ENCODE peak calls at places on chromosomes 11 and 22, in seven cellular contexts. One of them, this sample, is unnamed.

GRCh38 chr11:86174101-86175046 is 70.2 kb upstream of the EED start:
- DNase-seq in fibroblast of mammary gland: peak
- DNase-seq in glutamatergic neuron: no peak
- DNase-seq in body of pancreas: peak
- DNase-seq in cardiac muscle cell: peak
- DNase-seq in endothelial cell: no peak
- DNase-seq in spleen: no peak
- DNase-seq in this sample: no peak

GRCh38 chr22:50672471-50673230 is at the start of gene SHANK3:
- DNase-seq in body of pancreas: peak
- DNase-seq in glutamatergic neuron: no peak
- DNase-seq in cardiac muscle cell: peak
- DNase-seq in spleen: peak
- DNase-seq in fibroblast of mammary gland: no peak
- DNase-seq in endothelial cell: peak
- DNase-seq in this sample: no peak

GRCh38 chr22:36852056-36852973 is 8.5 kb upstream of the NCF4 start:
- DNase-seq in body of pancreas: no peak
- DNase-seq in glutamatergic neuron: no peak
- DNase-seq in fibroblast of mammary gland: no peak
- DNase-seq in endothelial cell: no peak
- DNase-seq in cardiac muscle cell: no peak
- DNase-seq in spleen: no peak
- DNase-seq in this sample: no peak

GRCh38 chr11:119258180-119258579 is 52.0 kb downstream of the CBL start:
- DNase-seq in glutamatergic neuron: no peak
- DNase-seq in cardiac muscle cell: no peak
- DNase-seq in body of pancreas: no peak
- DNase-seq in spleen: no peak
- DNase-seq in endothelial cell: no peak
- DNase-seq in fibroblast of mammary gland: no peak
- DNase-seq in this sample: no peak

GRCh38 chr22:44430716-44431115 is 67.3 kb downstream of the RTL6 start:
- DNase-seq in glutamatergic neuron: no peak
- DNase-seq in endothelial cell: no peak
- DNase-seq in body of pancreas: no peak
- DNase-seq in spleen: peak
- DNase-seq in fibroblast of mammary gland: no peak
- DNase-seq in cardiac muscle cell: no peak
- DNase-seq in this sample: no peak

GRCh38 chr11:17385926-17386325 is 2.5 kb downstream of the KCNJ11 start:
- DNase-seq in body of pancreas: no peak
- DNase-seq in glutamatergic neuron: no peak
- DNase-seq in endothelial cell: no peak
- DNase-seq in fibroblast of mammary gland: no peak
- DNase-seq in cardiac muscle cell: no peak
- DNase-seq in spleen: no peak
- DNase-seq in this sample: no peak

GRCh38 chr22:27120036-27120435 is 462.6 kb downstream of the MIAT start:
- DNase-seq in spleen: no peak
- DNase-seq in endothelial cell: no peak
- DNase-seq in body of pancreas: no peak
- DNase-seq in glutamatergic neuron: no peak
- DNase-seq in cardiac muscle cell: no peak
- DNase-seq in fibroblast of mammary gland: no peak
- DNase-seq in this sample: no peak

GRCh38 chr22:31055322-31056159 is 25.6 kb upstream of the SMTN start:
- DNase-seq in cardiac muscle cell: peak
- DNase-seq in body of pancreas: peak
- DNase-seq in glutamatergic neuron: peak
- DNase-seq in spleen: no peak
- DNase-seq in endothelial cell: no peak
- DNase-seq in fibroblast of mammary gland: peak
- DNase-seq in this sample: peak

GRCh38 chr11:70567680-70568503 is 169.6 kb downstream of the CTTN start:
- DNase-seq in endothelial cell: peak
- DNase-seq in glutamatergic neuron: peak
- DNase-seq in cardiac muscle cell: peak
- DNase-seq in body of pancreas: peak
- DNase-seq in fibroblast of mammary gland: peak
- DNase-seq in spleen: peak
- DNase-seq in this sample: peak

GRCh38 chr11:64675417-64676252 is 47.4 kb downstream of the NRXN2 start:
- DNase-seq in endothelial cell: no peak
- DNase-seq in cardiac muscle cell: peak
- DNase-seq in fibroblast of mammary gland: peak
- DNase-seq in glutamatergic neuron: peak
- DNase-seq in body of pancreas: peak
- DNase-seq in spleen: no peak
- DNase-seq in this sample: peak

GRCh38 chr11:102184269-102184987 is 74.2 kb downstream of the YAP1 start:
- DNase-seq in fibroblast of mammary gland: peak
- DNase-seq in glutamatergic neuron: no peak
- DNase-seq in body of pancreas: no peak
- DNase-seq in cardiac muscle cell: no peak
- DNase-seq in spleen: no peak
- DNase-seq in endothelial cell: no peak
- DNase-seq in this sample: no peak

GRCh38 chr11:36249271-36249670 is 40.0 kb downstream of the COMMD9 start:
- DNase-seq in endothelial cell: no peak
- DNase-seq in body of pancreas: no peak
- DNase-seq in glutamatergic neuron: no peak
- DNase-seq in cardiac muscle cell: peak
- DNase-seq in fibroblast of mammary gland: peak
- DNase-seq in spleen: no peak
- DNase-seq in this sample: no peak

GRCh38 chr22:25970348-25970995 is 198.8 kb upstream of the SEZ6L start:
- DNase-seq in body of pancreas: peak
- DNase-seq in cardiac muscle cell: no peak
- DNase-seq in glutamatergic neuron: no peak
- DNase-seq in fibroblast of mammary gland: no peak
- DNase-seq in spleen: no peak
- DNase-seq in endothelial cell: no peak
- DNase-seq in this sample: no peak

GRCh38 chr11:119511601-119512000 is 88.6 kb upstream of the THY1 start:
- DNase-seq in cardiac muscle cell: no peak
- DNase-seq in body of pancreas: no peak
- DNase-seq in endothelial cell: no peak
- DNase-seq in fibroblast of mammary gland: no peak
- DNase-seq in spleen: no peak
- DNase-seq in glutamatergic neuron: no peak
- DNase-seq in this sample: no peak

GRCh38 chr11:27963370-27963769 is 144.6 kb downstream of the KIF18A start:
- DNase-seq in fibroblast of mammary gland: no peak
- DNase-seq in spleen: no peak
- DNase-seq in endothelial cell: no peak
- DNase-seq in body of pancreas: no peak
- DNase-seq in cardiac muscle cell: no peak
- DNase-seq in glutamatergic neuron: no peak
- DNase-seq in this sample: no peak

GRCh38 chr11:69644071-69644961 is 3.4 kb downstream of the CCND1 start:
- DNase-seq in endothelial cell: no peak
- DNase-seq in fibroblast of mammary gland: peak
- DNase-seq in spleen: peak
- DNase-seq in glutamatergic neuron: no peak
- DNase-seq in cardiac muscle cell: peak
- DNase-seq in body of pancreas: peak
- DNase-seq in this sample: no peak

GRCh38 chr22:30420401-30421178 is 5.0 kb upstream of the MTFP1 start:
- DNase-seq in endothelial cell: no peak
- DNase-seq in body of pancreas: no peak
- DNase-seq in fibroblast of mammary gland: peak
- DNase-seq in glutamatergic neuron: no peak
- DNase-seq in cardiac muscle cell: peak
- DNase-seq in spleen: no peak
- DNase-seq in this sample: no peak

GRCh38 chr22:32016081-32016480 is 27.0 kb upstream of the SLC5A1 start:
- DNase-seq in body of pancreas: no peak
- DNase-seq in fibroblast of mammary gland: no peak
- DNase-seq in cardiac muscle cell: no peak
- DNase-seq in glutamatergic neuron: no peak
- DNase-seq in spleen: no peak
- DNase-seq in endothelial cell: no peak
- DNase-seq in this sample: no peak

GRCh38 chr22:31733580-31734079 is 16.3 kb downstream of the PRR14L start:
- DNase-seq in glutamatergic neuron: no peak
- DNase-seq in fibroblast of mammary gland: no peak
- DNase-seq in spleen: no peak
- DNase-seq in cardiac muscle cell: no peak
- DNase-seq in body of pancreas: no peak
- DNase-seq in endothelial cell: no peak
- DNase-seq in this sample: no peak

GRCh38 chr11:73862971-73863370 is 13.7 kb downstream of the COA4 start:
- DNase-seq in endothelial cell: no peak
- DNase-seq in fibroblast of mammary gland: no peak
- DNase-seq in spleen: no peak
- DNase-seq in body of pancreas: no peak
- DNase-seq in cardiac muscle cell: no peak
- DNase-seq in glutamatergic neuron: no peak
- DNase-seq in this sample: no peak

GRCh38 chr22:30234786-30235470 is 11.6 kb downstream of the LIF start:
- DNase-seq in glutamatergic neuron: no peak
- DNase-seq in spleen: no peak
- DNase-seq in cardiac muscle cell: peak
- DNase-seq in body of pancreas: peak
- DNase-seq in endothelial cell: no peak
- DNase-seq in fibroblast of mammary gland: no peak
- DNase-seq in this sample: no peak

GRCh38 chr11:123624974-123625373 is 29.4 kb downstream of the SCN3B start:
- DNase-seq in fibroblast of mammary gland: peak
- DNase-seq in glutamatergic neuron: no peak
- DNase-seq in spleen: no peak
- DNase-seq in body of pancreas: no peak
- DNase-seq in cardiac muscle cell: peak
- DNase-seq in endothelial cell: no peak
- DNase-seq in this sample: no peak

GRCh38 chr11:1460994-1461805 is 25.4 kb downstream of the MOB2 start:
- DNase-seq in cardiac muscle cell: no peak
- DNase-seq in glutamatergic neuron: no peak
- DNase-seq in fibroblast of mammary gland: peak
- DNase-seq in body of pancreas: no peak
- DNase-seq in spleen: no peak
- DNase-seq in endothelial cell: no peak
- DNase-seq in this sample: peak

GRCh38 chr22:38120359-38121110 is 10.1 kb upstream of the BAIAP2L2 start:
- DNase-seq in spleen: no peak
- DNase-seq in cardiac muscle cell: no peak
- DNase-seq in endothelial cell: no peak
- DNase-seq in fibroblast of mammary gland: no peak
- DNase-seq in body of pancreas: no peak
- DNase-seq in glutamatergic neuron: no peak
- DNase-seq in this sample: no peak

GRCh38 chr22:44583854-44584253 is 85.8 kb upstream of the RTL6 start:
- DNase-seq in endothelial cell: no peak
- DNase-seq in cardiac muscle cell: no peak
- DNase-seq in spleen: peak
- DNase-seq in glutamatergic neuron: no peak
- DNase-seq in body of pancreas: peak
- DNase-seq in fibroblast of mammary gland: no peak
- DNase-seq in this sample: no peak

GRCh38 chr11:104905271-104905670 is 7.0 kb upstream of the CASP12 start:
- DNase-seq in body of pancreas: no peak
- DNase-seq in spleen: no peak
- DNase-seq in endothelial cell: no peak
- DNase-seq in glutamatergic neuron: no peak
- DNase-seq in cardiac muscle cell: no peak
- DNase-seq in fibroblast of mammary gland: no peak
- DNase-seq in this sample: no peak
- TF ChIP-seq CTCF in body of pancreas: no peak
- TF ChIP-seq CTCF in spleen: no peak
- TF ChIP-seq CTCF in endothelial cell: peak
- TF ChIP-seq CTCF in glutamatergic neuron: no peak
- TF ChIP-seq CTCF in cardiac muscle cell: peak
- TF ChIP-seq CTCF in fibroblast of mammary gland: peak
- TF ChIP-seq CTCF in this sample: peak

GRCh38 chr11:104254347-104254746 is 90.4 kb upstream of the PDGFD start:
- DNase-seq in cardiac muscle cell: peak
- DNase-seq in fibroblast of mammary gland: peak
- DNase-seq in endothelial cell: peak
- DNase-seq in glutamatergic neuron: peak
- DNase-seq in body of pancreas: peak
- DNase-seq in spleen: no peak
- DNase-seq in this sample: peak
- TF ChIP-seq CTCF in cardiac muscle cell: peak
- TF ChIP-seq CTCF in fibroblast of mammary gland: peak
- TF ChIP-seq CTCF in endothelial cell: peak
- TF ChIP-seq CTCF in glutamatergic neuron: peak
- TF ChIP-seq CTCF in body of pancreas: peak
- TF ChIP-seq CTCF in spleen: no peak
- TF ChIP-seq CTCF in this sample: peak

GRCh38 chr11:104106136-104106754 is 57.7 kb downstream of the PDGFD start:
- DNase-seq in glutamatergic neuron: no peak
- DNase-seq in cardiac muscle cell: peak
- DNase-seq in spleen: no peak
- DNase-seq in endothelial cell: no peak
- DNase-seq in fibroblast of mammary gland: peak
- DNase-seq in body of pancreas: no peak
- DNase-seq in this sample: no peak
- TF ChIP-seq CTCF in glutamatergic neuron: no peak
- TF ChIP-seq CTCF in cardiac muscle cell: no peak
- TF ChIP-seq CTCF in spleen: no peak
- TF ChIP-seq CTCF in endothelial cell: no peak
- TF ChIP-seq CTCF in fibroblast of mammary gland: no peak
- TF ChIP-seq CTCF in body of pancreas: no peak
- TF ChIP-seq CTCF in this sample: no peak

GRCh38 chr11:126879516-126879915 is 121.1 kb downstream of the KIRREL3 start:
- DNase-seq in endothelial cell: no peak
- DNase-seq in glutamatergic neuron: no peak
- DNase-seq in body of pancreas: no peak
- DNase-seq in fibroblast of mammary gland: no peak
- DNase-seq in spleen: no peak
- DNase-seq in cardiac muscle cell: no peak
- DNase-seq in this sample: no peak

GRCh38 chr11:126871792-126872191 is 128.8 kb downstream of the KIRREL3 start:
- DNase-seq in spleen: no peak
- DNase-seq in fibroblast of mammary gland: no peak
- DNase-seq in cardiac muscle cell: no peak
- DNase-seq in endothelial cell: no peak
- DNase-seq in body of pancreas: no peak
- DNase-seq in glutamatergic neuron: no peak
- DNase-seq in this sample: no peak

GRCh38 chr11:126874276-126874675 is 126.3 kb downstream of the KIRREL3 start:
- DNase-seq in glutamatergic neuron: no peak
- DNase-seq in spleen: no peak
- DNase-seq in endothelial cell: no peak
- DNase-seq in body of pancreas: no peak
- DNase-seq in fibroblast of mammary gland: no peak
- DNase-seq in cardiac muscle cell: no peak
- DNase-seq in this sample: no peak

GRCh38 chr11:126878892-126879291 is 121.7 kb downstream of the KIRREL3 start:
- DNase-seq in body of pancreas: no peak
- DNase-seq in fibroblast of mammary gland: no peak
- DNase-seq in endothelial cell: no peak
- DNase-seq in spleen: no peak
- DNase-seq in cardiac muscle cell: no peak
- DNase-seq in glutamatergic neuron: no peak
- DNase-seq in this sample: no peak

DNA sequence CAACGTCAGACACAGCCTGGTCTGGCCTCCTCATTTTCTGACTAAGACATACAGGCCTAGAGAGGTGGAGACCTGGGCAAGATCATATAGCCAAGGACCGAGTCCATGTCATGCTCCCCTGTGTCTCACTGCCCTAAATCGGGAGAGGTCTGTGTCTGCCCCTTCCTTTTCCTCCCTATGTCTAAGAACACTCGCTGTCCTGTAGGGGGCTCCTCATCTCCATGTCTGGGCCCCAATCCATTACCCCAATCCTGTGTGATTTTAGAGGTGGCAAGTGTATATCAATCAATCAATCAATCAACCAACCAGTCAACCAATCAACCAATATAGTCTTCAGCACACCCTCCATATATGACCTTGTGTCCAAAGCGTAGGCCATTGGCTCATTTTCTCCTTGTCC is 125.7 kb downstream of the KIRREL3 start:
- DNase-seq in fibroblast of mammary gland: no peak
- DNase-seq in cardiac muscle cell: no peak
- DNase-seq in body of pancreas: no peak
- DNase-seq in glutamatergic neuron: no peak
- DNase-seq in spleen: no peak
- DNase-seq in endothelial cell: no peak
- DNase-seq in this sample: no peak
- TF ChIP-seq CTCF in fibroblast of mammary gland: peak
- TF ChIP-seq CTCF in cardiac muscle cell: peak
- TF ChIP-seq CTCF in body of pancreas: no peak
- TF ChIP-seq CTCF in glutamatergic neuron: no peak
- TF ChIP-seq CTCF in spleen: no peak
- TF ChIP-seq CTCF in endothelial cell: peak
- TF ChIP-seq CTCF in this sample: no peak

This sample was measured in nephron progenitor cell.